ENCODE peak calls at places on chromosomes 13 and 19, in eight cellular contexts. M is left lung; Y is mesenchymal stem cell; B is transverse colon; Z is effector memory CD4-positive, alpha-beta T cell; U is substantia nigra; E is cardiac muscle cell; O is CD4-positive, alpha-beta T cell. G is an unnamed sample.
A peak's percentile ranks its signal among the peaks of the same experiment; 100 is the strongest.

GRCh38 chr19:41993612-41994483 is at the start of gene ATP1A3:
- DNase-seq in M (peak; percentile 37), Y (peak; percentile 33), B (peak; percentile 52), Z (peak; percentile 47), U (peak; percentile 37), E (peak; percentile 60), O (peak; percentile 25), G (peak; percentile 80)

GRCh38 chr19:19445911-19446361 is 40.5 kb downstream of the GATAD2A start:
- DNase-seq in M (no peak), Y (no peak), B (no peak), Z (no peak), U (no peak), E (no peak), O (no peak), G (no peak)

GRCh38 chr13:51066091-51066831 is 44.8 kb downstream of the C13orf42 start:
- DNase-seq in M (no peak), Y (peak; percentile 53), B (no peak), Z (no peak), U (no peak), E (peak; percentile 26), O (no peak), G (no peak)

GRCh38 chr19:18466354-18466753 is 28.4 kb upstream of the ISYNA1 start:
- DNase-seq in M (no peak), Y (no peak), B (no peak), Z (no peak), U (no peak), E (no peak), O (no peak), G (no peak)

GRCh38 chr19:13100871-13101589 is 1.6 kb downstream of the LYL1 start:
- DNase-seq in M (no peak), Y (no peak), B (no peak), Z (no peak), U (no peak), E (no peak), O (no peak), G (no peak)

GRCh38 chr13:93265800-93266199 is 39.2 kb downstream of the GPC6 start:
- DNase-seq in M (no peak), Y (no peak), B (no peak), Z (no peak), U (no peak), E (no peak), O (no peak), G (no peak)

GRCh38 chr13:22137361-22138050 is 466.6 kb downstream of the FGF9 start:
- DNase-seq in M (no peak), Y (no peak), B (no peak), Z (no peak), U (no peak), E (no peak), O (no peak), G (no peak)

GRCh38 chr13:66543780-66544179 is 686.4 kb downstream of the PCDH9 start:
- DNase-seq in M (no peak), Y (no peak), B (no peak), Z (no peak), U (no peak), E (no peak), O (no peak), G (no peak)

GRCh38 chr13:106795847-106796246 is 227.9 kb upstream of the ARGLU1 start:
- DNase-seq in M (no peak), Y (peak; percentile 10), B (no peak), Z (no peak), U (no peak), E (peak; percentile 10), O (no peak), G (no peak)

GRCh38 chr19:2252481-2253105 is 3.5 kb downstream of the AMH start:
- DNase-seq in M (no peak), Y (no peak), B (no peak), Z (no peak), U (no peak), E (no peak), O (no peak), G (no peak)

GRCh38 chr13:30142502-30143211 is 164.7 kb downstream of the KATNAL1 start:
- DNase-seq in M (no peak), Y (peak; percentile 99), B (peak; percentile 34), Z (no peak), U (no peak), E (peak; percentile 94), O (no peak), G (peak; percentile 74)

GRCh38 chr13:110417537-110417908 is 110.4 kb downstream of the COL4A2 start:
- DNase-seq in M (no peak), Y (no peak), B (no peak), Z (no peak), U (no peak), E (no peak), O (no peak), G (no peak)

GRCh38 chr13:45847554-45848224 is 3.9 kb downstream of the SIAH3 start:
- DNase-seq in M (peak; percentile 56), Y (peak; percentile 60), B (peak; percentile 18), Z (peak; percentile 14), U (no peak), E (peak; percentile 40), O (peak; percentile 32), G (no peak)

GRCh38 chr19:37334179-37335071 is 36.5 kb upstream of the ZNF527 start:
- DNase-seq in M (peak; percentile 95), Y (peak; percentile 92), B (peak; percentile 92), Z (peak; percentile 91), U (peak; percentile 95), E (peak; percentile 94), O (peak; percentile 81), G (peak; percentile 97)
- H3K27ac ChIP-seq in M (peak overlapping the region; percentile 60), Y (peak overlapping the region; percentile 36), B (peak overlapping the region; percentile 86), Z (peak overlapping the region; percentile 74), U (peak overlapping the region; percentile 82), E (peak overlapping the region; percentile 89), O (peak overlapping the region; percentile 69), G (peak overlapping the region; percentile 88)

DNA sequence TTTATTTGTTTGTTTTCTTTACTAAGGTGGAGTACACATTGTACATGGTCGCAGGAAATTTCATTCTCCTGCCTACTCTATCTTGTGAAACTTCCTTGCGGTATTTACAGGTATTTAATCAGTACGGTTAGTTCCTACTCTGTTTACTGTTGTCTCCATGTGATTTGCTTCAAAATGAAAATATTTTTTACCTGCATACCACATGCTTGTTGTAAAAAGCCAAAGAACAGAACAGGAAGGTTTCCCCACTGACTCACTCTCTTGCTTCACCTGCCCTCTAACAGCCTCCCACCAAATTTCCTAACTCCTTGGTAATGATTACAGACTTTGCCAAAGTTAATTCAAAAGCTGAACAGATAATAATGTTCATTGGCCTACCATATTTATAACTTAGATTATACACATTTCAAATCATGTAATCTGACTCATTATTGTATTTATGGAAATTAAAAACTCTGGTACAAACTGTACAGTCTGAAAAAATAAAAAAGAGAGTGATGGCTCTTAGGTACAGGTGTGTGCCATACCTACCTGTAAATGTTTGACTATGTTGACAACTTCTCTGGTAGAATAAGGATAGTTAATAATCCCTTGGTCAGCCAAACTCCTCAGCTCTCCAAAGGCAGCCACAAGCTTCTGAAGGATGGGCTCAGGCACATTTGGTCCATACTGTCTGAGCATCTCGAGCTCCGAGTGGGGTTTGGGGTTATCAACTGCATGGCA is 239.9 kb downstream of the VWA8 start:
- DNase-seq in M (no peak), Y (no peak), B (no peak), Z (no peak), U (no peak), E (no peak), O (no peak), G (no peak)
- H3K27ac ChIP-seq in M (no peak overlapping the region), Y (no peak overlapping the region), B (no peak overlapping the region), Z (no peak overlapping the region), U (no peak overlapping the region), E (no peak overlapping the region), O (no peak overlapping the region), G (no peak overlapping the region)

GRCh38 chr19:8484331-8484894 is 18.0 kb downstream of the PRAM1 start:
- DNase-seq in M (peak; percentile 85), Y (no peak), B (peak; percentile 56), Z (no peak), U (no peak), E (no peak), O (no peak), G (no peak)

GRCh38 chr19:8482696-8483095 is 19.7 kb downstream of the PRAM1 start:
- DNase-seq in M (no peak), Y (no peak), B (no peak), Z (no peak), U (no peak), E (no peak), O (no peak), G (no peak)

GRCh38 chr19:8481191-8481590 is 21.2 kb downstream of the PRAM1 start:
- DNase-seq in M (no peak), Y (no peak), B (no peak), Z (no peak), U (no peak), E (no peak), O (no peak), G (no peak)

GRCh38 chr19:8481616-8482015 is 20.8 kb downstream of the PRAM1 start:
- DNase-seq in M (no peak), Y (no peak), B (no peak), Z (no peak), U (no peak), E (no peak), O (no peak), G (no peak)

GRCh38 chr19:8483165-8483564 is 19.3 kb downstream of the PRAM1 start:
- DNase-seq in M (no peak), Y (no peak), B (no peak), Z (no peak), U (no peak), E (no peak), O (no peak), G (no peak)
- H3K27ac ChIP-seq in M (no peak overlapping the region), Y (no peak overlapping the region), B (no peak overlapping the region), Z (no peak overlapping the region), U (no peak overlapping the region), E (no peak overlapping the region), O (no peak overlapping the region), G (no peak overlapping the region)

GRCh38 chr13:102774210-102774560 is 599 bp upstream of the TEX30 start:
- DNase-seq in M (no peak), Y (no peak), B (no peak), Z (no peak), U (no peak), E (no peak), O (no peak), G (no peak)
- H3K27ac ChIP-seq in M (peak overlapping the region; percentile 85), Y (no peak overlapping the region), B (peak overlapping the region; percentile 88), Z (peak overlapping the region; percentile 75), U (peak overlapping the region; percentile 76), E (no peak overlapping the region), O (peak overlapping the region; percentile 69), G (peak overlapping the region; percentile 90)

DNA sequence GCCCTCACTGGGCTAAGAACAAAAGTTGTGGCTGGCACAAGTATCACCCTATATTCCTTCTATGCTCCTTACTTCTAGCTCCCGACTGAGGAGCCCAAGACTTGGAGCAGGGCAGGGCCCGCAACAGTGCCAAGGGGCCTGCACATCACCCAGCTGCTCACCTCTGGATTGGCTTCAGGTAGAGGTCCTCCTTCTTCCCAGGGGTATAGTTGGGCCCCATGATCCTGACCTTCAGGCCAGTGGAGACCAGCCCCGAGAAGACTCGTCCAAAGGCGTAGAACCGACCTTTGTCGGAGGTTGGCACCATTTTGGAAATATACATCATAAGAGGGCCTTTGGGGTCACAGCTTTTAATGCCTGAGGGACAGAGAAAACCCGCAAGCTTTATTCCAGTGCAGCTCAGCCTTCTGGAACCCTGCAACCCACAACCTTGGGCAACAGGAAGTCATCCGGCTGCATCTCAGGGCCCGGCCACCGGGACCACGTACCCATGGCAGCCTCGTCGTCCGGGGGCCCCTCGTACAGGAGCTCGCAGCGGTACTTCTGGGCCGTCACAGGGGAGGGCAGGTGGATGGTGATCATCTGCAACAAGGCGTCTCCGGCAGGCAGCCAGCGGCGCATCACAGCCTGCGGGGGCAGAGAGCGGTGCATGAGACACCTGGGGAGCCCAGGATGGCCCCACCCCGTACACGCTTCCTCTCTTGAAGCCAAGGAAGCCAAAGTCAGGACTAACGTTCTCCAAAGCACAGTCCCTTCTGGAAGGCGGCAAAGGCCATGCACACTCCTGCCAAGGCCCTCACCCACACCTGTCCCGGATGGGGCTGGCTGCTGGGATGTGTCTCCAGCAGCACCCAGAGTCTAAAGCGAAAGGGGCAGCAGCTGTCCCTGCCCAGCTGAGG is 4.7 kb downstream of the EEF2 start:
- DNase-seq in M (no peak), Y (no peak), B (no peak), Z (no peak), U (no peak), E (no peak), O (no peak), G (no peak)
- H3K27ac ChIP-seq in M (no peak overlapping the region), Y (no peak overlapping the region), B (no peak overlapping the region), Z (no peak overlapping the region), U (no peak overlapping the region), E (no peak overlapping the region), O (no peak overlapping the region), G (peak overlapping the region; percentile 7)

G was measured in A673.